ENCODE peak calls at places on chromosome 15, in four cellular contexts. W is A549, B is K562, U is HepG2. O is an unnamed sample.

GRCh38 chr15:85024509-85025336 is 43.1 kb downstream of the PDE8A start:
- DNase-seq in W (peak; percentile 41), B (no peak), U (peak; percentile 46), O (no peak)

GRCh38 chr15:25169318-25169717 is 214.5 kb downstream of the SNRPN start:
- DNase-seq in W (no peak), B (no peak), U (no peak), O (no peak)

GRCh38 chr15:59360305-59360704 is 12.4 kb downstream of the MYO1E start:
- DNase-seq in W (no peak), B (peak; percentile 26), U (no peak), O (no peak)

GRCh38 chr15:57647791-57648130 is 56.1 kb downstream of the MYZAP start:
- DNase-seq in W (no peak), B (no peak), U (no peak), O (no peak)

GRCh38 chr15:28192772-28193171 is 93.7 kb upstream of the OCA2 start:
- DNase-seq in W (no peak), B (no peak), U (no peak), O (no peak)

GRCh38 chr15:66253643-66254363 is at the start of gene MEGF11:
- DNase-seq in W (peak; percentile 42), B (peak; percentile 45), U (no peak), O (no peak)

GRCh38 chr15:100114100-100114499 is 227.7 kb downstream of the ADAMTS17 start:
- DNase-seq in W (no peak), B (no peak), U (no peak), O (no peak)

GRCh38 chr15:62857411-62857853 is 185.1 kb upstream of the TPM1 start:
- DNase-seq in W (peak; percentile 23), B (no peak), U (no peak), O (no peak)

GRCh38 chr15:82044373-82045178 is 1.2 kb downstream of the MEX3B start:
- DNase-seq in W (peak; percentile 37), B (peak; percentile 43), U (no peak), O (no peak)

GRCh38 chr15:69782809-69783208 is 314.9 kb downstream of the TLE3 start:
- DNase-seq in W (no peak), B (no peak), U (peak; percentile 31), O (no peak)

GRCh38 chr15:47331796-47332480 is 385.4 kb upstream of the SEMA6D start:
- DNase-seq in W (no peak), B (no peak), U (no peak), O (no peak)

GRCh38 chr15:74201656-74202420 is 749 bp downstream of the STRA6 start:
- DNase-seq in W (peak; percentile 28), B (no peak), U (no peak), O (no peak)

GRCh38 chr15:63449711-63450110 is 54.7 kb upstream of the USP3 start:
- DNase-seq in W (peak; percentile 95), B (no peak), U (no peak), O (no peak)

GRCh38 chr15:80902298-80902801 is 87.3 kb downstream of the MESD start:
- DNase-seq in W (no peak), B (peak; percentile 90), U (no peak), O (no peak)

GRCh38 chr15:85356276-85356675 is 24.1 kb upstream of the AKAP13 start:
- DNase-seq in W (no peak), B (no peak), U (no peak), O (no peak)

GRCh38 chr15:60798821-60799220 is 319.9 kb upstream of the ICE2 start:
- DNase-seq in W (no peak), B (no peak), U (peak; percentile 25), O (peak; percentile 19)

GRCh38 chr15:45573961-45574629 is 13.1 kb upstream of the BLOC1S6 start:
- DNase-seq in W (peak; percentile 48), B (peak; percentile 19), U (peak; percentile 61), O (no peak)

GRCh38 chr15:96585634-96586386 is 255.3 kb downstream of the NR2F2 start:
- DNase-seq in W (no peak), B (no peak), U (no peak), O (no peak)

GRCh38 chr15:57747206-57747605 is 40.7 kb downstream of the POLR2M start:
- DNase-seq in W (no peak), B (no peak), U (no peak), O (no peak)

GRCh38 chr15:70264014-70264492 is 166.3 kb upstream of the TLE3 start:
- DNase-seq in W (no peak), B (no peak), U (no peak), O (no peak)

GRCh38 chr15:62500325-62500724 is 335.2 kb upstream of the C2CD4B start:
- DNase-seq in W (no peak), B (no peak), U (peak; percentile 79), O (no peak)

GRCh38 chr15:41564286-41564959 is 5.4 kb downstream of the TYRO3 start:
- DNase-seq in W (no peak), B (peak; percentile 66), U (peak; percentile 78), O (no peak)

GRCh38 chr15:38254065-38254883 is 1.6 kb downstream of the SPRED1 start:
- DNase-seq in W (peak; percentile 60), B (peak; percentile 60), U (peak; percentile 69), O (peak; percentile 39)
- TF ChIP-seq JUNB in W (no peak), B (no peak), U (no peak), O (no peak)

DNA sequence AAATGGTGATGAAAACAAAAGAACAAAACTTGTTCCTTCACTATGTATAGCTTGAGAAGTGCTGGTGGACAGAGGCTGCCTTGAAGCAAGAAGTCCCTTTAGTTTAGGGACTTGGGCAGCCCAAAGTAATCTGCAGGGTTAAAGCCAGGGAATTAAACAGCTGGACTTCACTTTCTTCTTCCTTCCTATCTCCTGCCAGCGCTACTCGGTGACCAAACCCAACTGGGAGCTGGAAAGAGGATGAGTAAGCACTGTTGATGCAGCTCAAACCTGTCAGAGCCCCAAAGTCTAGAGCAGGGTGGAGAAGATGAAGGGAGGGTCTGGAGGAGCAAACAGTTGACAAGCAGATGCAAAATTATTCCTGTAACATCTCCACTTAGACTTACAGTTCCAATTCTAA is 73.1 kb upstream of the FBN1 start:
- DNase-seq in W (no peak), B (peak; percentile 19), U (no peak), O (no peak)
- TF ChIP-seq BHLHE40 in W (no peak), B (no peak), U (no peak), O (no peak)

GRCh38 chr15:39362832-39363561 is 217.9 kb upstream of the THBS1 start:
- DNase-seq in W (no peak), B (no peak), U (no peak), O (no peak)
- H3K27ac ChIP-seq in W (peak overlapping the region; percentile 49), B (no peak overlapping the region), U (peak overlapping the region; percentile 18), O (no peak overlapping the region)

GRCh38 chr15:71316911-71317310 is 201.6 kb downstream of the THSD4 start:
- DNase-seq in W (no peak), B (no peak), U (no peak), O (no peak)

GRCh38 chr15:71312194-71312708 is 197.0 kb downstream of the THSD4 start:
- DNase-seq in W (no peak), B (no peak), U (no peak), O (no peak)

GRCh38 chr15:71314956-71315537 is 199.8 kb downstream of the THSD4 start:
- DNase-seq in W (no peak), B (no peak), U (no peak), O (no peak)

GRCh38 chr15:71313806-71314205 is 198.5 kb downstream of the THSD4 start:
- DNase-seq in W (no peak), B (no peak), U (no peak), O (no peak)

GRCh38 chr15:71312731-71313460 is 197.6 kb downstream of the THSD4 start:
- DNase-seq in W (no peak), B (no peak), U (no peak), O (no peak)
- TF ChIP-seq JUNB in W (no peak), B (no peak), U (no peak), O (no peak)

DNA sequence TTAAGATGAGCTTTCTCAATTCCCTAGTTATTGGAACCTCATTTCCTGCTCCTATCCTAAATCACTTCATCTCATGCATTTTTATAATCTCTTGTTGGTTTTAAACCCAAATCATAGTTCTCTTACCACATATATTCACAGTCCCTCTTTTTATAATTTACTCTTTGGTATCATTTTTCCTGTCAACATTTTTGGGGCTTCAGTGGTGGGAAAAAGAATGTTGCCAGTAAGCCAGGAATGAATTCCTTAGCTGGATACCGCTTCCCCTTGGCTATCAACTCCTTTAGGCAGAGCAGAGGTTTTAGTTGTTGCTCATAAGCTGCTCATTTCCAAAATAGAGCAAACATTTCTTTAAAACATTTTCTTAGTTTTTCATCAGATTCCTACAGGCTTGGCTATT is 112.3 kb downstream of the GALK2 start:
- DNase-seq in W (no peak), B (no peak), U (no peak), O (no peak)
- TF ChIP-seq BHLHE40 in W (no peak), B (no peak), U (no peak), O (no peak)

GRCh38 chr15:75335705-75336355 is at the start of gene COMMD4:
- DNase-seq in W (peak; percentile 98), B (peak; percentile 79), U (peak; percentile 91), O (no peak)
- H3K27ac ChIP-seq in W (peak within 1 kb of the TSS; percentile 91), B (peak within 1 kb of the TSS; percentile 75), U (peak within 1 kb of the TSS; percentile 78), O (peak within 1 kb of the TSS; percentile 63)

O was measured in GM12878.